ENCODE peak calls at places on chromosomes 13 and 19, in seven cellular contexts. Q is left lung, C is left ventricle myocardium inferior, R is thoracic aorta, I is Peyer's patch, A is HCT116, V is AG04450. O is an unnamed sample.

GRCh38 chr13:36841411-36841810 is 22.4 kb downstream of the RFXAP start:
- DNase-seq in V (no peak), C (no peak), Q (no peak), I (no peak), R (no peak), A (no peak), O (no peak)

GRCh38 chr19:38251564-38252051 is 4.6 kb downstream of the PPP1R14A start:
- DNase-seq in C (peak), I (no peak), Q (no peak), R (no peak), A (no peak), V (no peak), O (no peak)

GRCh38 chr19:4081441-4082129 is 14.9 kb upstream of the ZBTB7A start:
- DNase-seq in I (no peak), V (no peak), R (no peak), C (no peak), A (no peak), Q (no peak), O (no peak)

GRCh38 chr19:8483165-8483564 is 19.3 kb downstream of the PRAM1 start:
- DNase-seq in I (no peak), Q (no peak), A (no peak), C (no peak), R (no peak), V (no peak), O (no peak)

GRCh38 chr13:76975863-76976262 is 16.0 kb upstream of the CLN5 start:
- DNase-seq in I (no peak), Q (no peak), R (no peak), V (no peak), C (no peak), A (no peak), O (no peak)

GRCh38 chr19:34677386-34678084 is at the start of gene ZNF302:
- DNase-seq in C (peak), R (peak), A (peak), I (peak), V (peak), Q (peak), O (peak)

GRCh38 chr19:15672580-15673175 is at the start of gene CYP4F12:
- DNase-seq in V (no peak), Q (peak), C (peak), I (peak), R (no peak), A (peak), O (no peak)

GRCh38 chr19:6778386-6778785 is 5.9 kb downstream of the VAV1 start:
- DNase-seq in I (no peak), R (no peak), C (no peak), V (no peak), A (no peak), Q (no peak), O (no peak)

GRCh38 chr13:88704600-88705275 is 1033.6 kb downstream of the SLITRK5 start:
- DNase-seq in Q (no peak), C (no peak), V (no peak), I (no peak), A (no peak), R (no peak), O (no peak)

GRCh38 chr13:92989301-92989700 is 237.3 kb upstream of the GPC6 start:
- DNase-seq in I (no peak), V (no peak), C (no peak), R (no peak), Q (no peak), A (no peak), O (no peak)

GRCh38 chr13:107203146-107203847 is 635.4 kb upstream of the ARGLU1 start:
- DNase-seq in C (no peak), R (no peak), I (no peak), V (no peak), A (no peak), Q (no peak), O (peak)

GRCh38 chr13:105914637-105915036 is 620.8 kb downstream of the EFNB2 start:
- DNase-seq in A (no peak), V (peak), C (no peak), R (no peak), Q (no peak), I (no peak), O (no peak)

GRCh38 chr13:40292108-40292507 is 374.3 kb downstream of the FOXO1 start:
- DNase-seq in V (no peak), C (peak), Q (no peak), R (no peak), I (no peak), A (no peak), O (no peak)

GRCh38 chr19:40229484-40229883 is 3.0 kb upstream of the CCNP start:
- DNase-seq in I (no peak), C (no peak), R (no peak), V (no peak), A (no peak), Q (no peak), O (no peak)

GRCh38 chr19:55408320-55408836 is 790 bp upstream of the UBE2S start:
- DNase-seq in A (no peak), I (no peak), Q (no peak), C (no peak), V (no peak), R (no peak), O (no peak)

GRCh38 chr19:4688587-4688986 is 18.4 kb upstream of the MYDGF start:
- DNase-seq in V (no peak), R (no peak), C (no peak), Q (no peak), I (no peak), A (no peak), O (no peak)

GRCh38 chr19:6772028-6772865 is at the start of gene VAV1:
- DNase-seq in R (no peak), I (peak), A (no peak), Q (peak), C (peak), V (no peak), O (no peak)

GRCh38 chr13:20006206-20006605 is 47.7 kb downstream of the ZMYM2 start:
- DNase-seq in R (no peak), I (no peak), C (no peak), V (peak), Q (no peak), A (no peak), O (no peak)

GRCh38 chr13:28375250-28375930 is 119.5 kb downstream of the FLT1 start:
- DNase-seq in A (no peak), Q (no peak), C (no peak), R (no peak), V (no peak), I (no peak), O (peak)

GRCh38 chr19:5131031-5131865 is 162.3 kb downstream of the KDM4B start:
- DNase-seq in Q (no peak), I (peak), V (no peak), R (no peak), C (no peak), A (no peak), O (no peak)

GRCh38 chr13:53758946-53759345 is 730.3 kb downstream of the OLFM4 start:
- DNase-seq in Q (no peak), A (no peak), R (no peak), I (no peak), C (no peak), V (no peak), O (no peak)

GRCh38 chr13:98443329-98443728 is 133.6 kb downstream of the STK24 start:
- DNase-seq in V (peak), R (no peak), C (no peak), I (no peak), A (no peak), Q (no peak), O (no peak)

GRCh38 chr19:18093439-18094161 is 4.0 kb upstream of the MAST3 start:
- DNase-seq in R (no peak), A (peak), Q (no peak), V (no peak), C (no peak), I (no peak), O (peak)

GRCh38 chr19:18098891-18099622 is 1.5 kb downstream of the MAST3 start:
- DNase-seq in Q (no peak), I (peak), A (no peak), C (no peak), V (no peak), R (no peak), O (no peak)

GRCh38 chr19:18097217-18097992 is at the start of gene MAST3:
- DNase-seq in I (peak), V (no peak), Q (peak), R (no peak), A (peak), C (peak), O (peak)

GRCh38 chr19:18097993-18098890 is 664 bp downstream of the MAST3 start:
- DNase-seq in C (no peak), V (no peak), A (no peak), I (no peak), R (no peak), Q (no peak), O (no peak)

GRCh38 chr19:18096258-18096657 is 1.3 kb upstream of the MAST3 start:
- DNase-seq in A (no peak), Q (no peak), V (no peak), C (no peak), I (no peak), R (no peak), O (no peak)
- H3K4me3 ChIP-seq in A (no peak), Q (no peak), V (no peak), C (no peak), I (no peak), R (no peak), O (no peak)

DNA sequence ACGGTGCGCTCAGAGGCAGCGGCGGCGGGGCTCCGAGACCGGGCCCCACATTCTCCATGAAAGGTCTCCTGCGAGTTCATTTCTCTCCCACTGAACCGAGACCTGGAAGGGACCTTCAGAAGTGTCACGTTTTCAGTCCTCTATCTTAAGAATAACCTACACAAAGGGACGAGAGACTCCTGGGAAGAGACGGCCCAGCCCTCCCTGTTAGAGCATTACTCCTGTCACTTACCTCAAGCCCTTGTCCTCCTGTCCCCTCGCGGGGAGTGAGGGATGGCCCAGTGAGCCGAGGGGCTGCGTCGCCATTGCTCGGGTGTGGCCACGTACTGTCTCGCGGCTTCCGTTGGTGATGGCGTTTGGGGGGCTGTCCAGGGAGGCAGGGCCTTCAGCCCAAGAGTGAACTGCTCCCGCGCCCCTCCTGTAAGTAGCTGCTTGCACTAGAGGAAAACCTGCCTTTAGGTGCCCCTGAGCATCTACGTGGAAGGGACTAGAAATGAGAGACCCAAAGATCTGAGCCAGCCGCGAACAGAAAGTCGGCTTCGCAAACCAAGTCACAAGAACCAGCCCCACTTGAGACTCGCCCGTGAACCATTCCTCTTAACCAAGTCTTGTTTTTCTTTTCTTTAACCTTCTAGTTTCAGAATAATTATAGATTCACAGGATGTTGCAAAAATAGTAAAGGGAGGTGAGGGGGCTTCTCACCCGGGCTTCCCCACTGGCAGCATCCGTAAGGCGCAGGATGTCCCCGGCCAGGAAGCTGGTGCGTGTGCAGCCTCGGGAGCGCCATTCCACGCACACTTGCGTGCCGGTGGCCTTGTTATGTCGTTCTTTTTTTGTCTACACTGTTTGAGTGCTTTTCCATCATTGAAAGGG is 21.1 kb upstream of the NDUFS7 start:
- DNase-seq in I (no peak), R (no peak), A (no peak), Q (no peak), C (no peak), V (no peak), O (no peak)
- H3K27ac ChIP-seq in I (no peak), R (no peak), A (no peak), Q (no peak), C (peak), V (peak), O (no peak)

GRCh38 chr13:33543631-33544030 is 258.1 kb upstream of the STARD13 start:
- DNase-seq in R (no peak), I (no peak), V (no peak), A (no peak), C (no peak), Q (no peak), O (no peak)

GRCh38 chr13:33541962-33542308 is 256.4 kb upstream of the STARD13 start:
- DNase-seq in V (no peak), R (no peak), C (no peak), Q (no peak), A (no peak), I (no peak), O (no peak)

GRCh38 chr13:33544308-33544707 is 258.8 kb upstream of the STARD13 start:
- DNase-seq in I (no peak), Q (no peak), C (no peak), A (no peak), R (no peak), V (no peak), O (no peak)

GRCh38 chr13:33543089-33543459 is 257.5 kb upstream of the STARD13 start:
- DNase-seq in Q (no peak), I (no peak), V (no peak), R (no peak), C (no peak), A (no peak), O (no peak)

GRCh38 chr13:33542309-33543088 is 256.9 kb upstream of the STARD13 start:
- DNase-seq in C (peak), R (peak), Q (peak), V (peak), I (peak), A (peak), O (peak)
- TF ChIP-seq CTCF in C (peak), R (peak), Q (peak), V (peak), I (peak), A (peak), O (peak)

GRCh38 chr13:111005808-111006494 is 91.1 kb upstream of the ANKRD10 start:
- DNase-seq in C (peak), V (no peak), A (no peak), R (peak), Q (no peak), I (no peak), O (no peak)

GRCh38 chr13:111005364-111005763 is 90.5 kb upstream of the ANKRD10 start:
- DNase-seq in C (no peak), R (no peak), A (peak), V (no peak), Q (no peak), I (no peak), O (no peak)

GRCh38 chr13:111007209-111007608 is 92.3 kb upstream of the ANKRD10 start:
- DNase-seq in C (no peak), A (no peak), V (no peak), I (no peak), Q (no peak), R (no peak), O (no peak)

GRCh38 chr13:111008351-111008750 is 93.5 kb upstream of the ANKRD10 start:
- DNase-seq in A (no peak), I (no peak), Q (no peak), C (no peak), V (no peak), R (no peak), O (no peak)

GRCh38 chr13:111006508-111007031 is 91.7 kb upstream of the ANKRD10 start:
- DNase-seq in A (no peak), C (peak), V (no peak), R (peak), Q (peak), I (peak), O (no peak)
- H3K4me3 ChIP-seq in A (no peak), C (peak), V (no peak), R (peak), Q (no peak), I (no peak), O (no peak)

GRCh38 chr13:45086484-45086883 is 33.8 kb upstream of the GTF2F2 start:
- DNase-seq in V (no peak), A (no peak), I (no peak), C (no peak), R (no peak), Q (no peak), O (no peak)
- H3K27ac ChIP-seq in V (no peak), A (no peak), I (no peak), C (no peak), R (no peak), Q (no peak), O (no peak)

DNA sequence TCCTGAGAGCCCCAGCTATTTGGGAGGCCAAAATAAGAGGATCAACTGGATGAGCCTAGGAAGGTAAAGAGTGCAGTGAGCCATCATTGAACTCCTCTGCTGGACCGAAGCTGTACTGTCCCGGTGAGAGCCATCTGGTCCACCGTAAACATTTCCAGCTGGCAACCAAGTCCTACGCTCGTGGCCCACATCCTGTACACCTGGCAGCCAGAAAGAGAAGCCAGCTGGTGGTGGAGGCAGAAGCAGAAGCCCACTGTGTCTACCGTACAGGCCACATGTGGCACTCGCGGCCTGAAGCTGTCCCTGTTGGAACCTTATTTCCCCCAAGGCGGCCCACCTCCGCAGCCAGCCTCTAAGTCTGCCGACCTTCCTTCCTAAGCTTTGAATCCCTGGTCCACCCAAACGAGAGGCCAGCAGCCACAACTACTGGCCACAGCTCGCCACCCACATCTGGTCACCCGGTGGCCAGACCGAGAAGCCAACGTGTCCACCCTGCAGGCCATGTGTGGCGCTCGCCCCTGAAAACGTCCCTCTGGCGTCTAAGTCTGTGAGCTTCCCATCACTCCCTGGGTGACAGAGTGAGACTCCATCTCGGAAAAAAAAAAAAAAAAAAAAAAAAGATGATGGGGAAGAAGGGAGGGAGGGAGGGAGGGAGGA is 14.2 kb upstream of the ZNF91 start:
- DNase-seq in I (peak), A (no peak), R (no peak), V (no peak), Q (no peak), C (no peak), O (no peak)
- TF ChIP-seq CTCF in I (no peak), A (no peak), R (no peak), V (no peak), Q (no peak), C (no peak), O (no peak)

GRCh38 chr19:57786906-57787305 is 17.4 kb downstream of the ZNF586 start:
- DNase-seq in C (no peak), R (no peak), Q (no peak), I (no peak), A (no peak), V (no peak), O (no peak)
- H3K4me3 ChIP-seq in C (no peak), R (no peak), Q (no peak), I (no peak), A (no peak), V (no peak), O (no peak)

GRCh38 chr13:25215253-25215575 is 43.1 kb upstream of the AMER2 start:
- DNase-seq in C (no peak), A (no peak), V (no peak), Q (no peak), I (no peak), R (no peak), O (no peak)

GRCh38 chr13:25213716-25214115 is 41.6 kb upstream of the AMER2 start:
- DNase-seq in A (no peak), C (no peak), I (no peak), R (no peak), Q (no peak), V (no peak), O (no peak)

GRCh38 chr13:25214371-25215252 is 42.5 kb upstream of the AMER2 start:
- DNase-seq in Q (no peak), V (no peak), I (no peak), R (no peak), C (no peak), A (no peak), O (no peak)

GRCh38 chr13:25207291-25207690 is 35.2 kb upstream of the AMER2 start:
- DNase-seq in A (no peak), I (no peak), Q (no peak), C (no peak), V (no peak), R (no peak), O (peak)

DNA sequence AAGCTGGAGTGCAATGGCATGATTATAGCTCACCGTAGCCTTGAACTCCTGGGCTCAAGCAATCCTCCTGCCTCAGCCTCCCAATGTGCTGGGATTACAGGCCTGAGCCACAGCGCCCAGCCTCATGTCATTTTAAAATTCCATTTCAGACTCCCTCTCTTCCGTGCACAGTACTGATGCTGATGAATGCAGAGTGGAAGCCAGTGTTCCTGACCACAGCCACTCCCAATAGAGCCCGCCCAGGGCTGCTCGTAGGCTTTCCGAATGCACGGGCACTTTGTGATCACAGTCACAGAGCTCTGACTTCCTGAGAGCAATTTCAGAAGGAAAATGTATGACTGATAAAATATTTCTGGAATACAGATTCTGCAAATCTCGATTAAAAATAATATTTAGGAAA is 38.8 kb upstream of the AMER2 start:
- DNase-seq in R (no peak), C (no peak), V (no peak), Q (no peak), I (no peak), A (no peak), O (no peak)
- H3K27ac ChIP-seq in R (no peak), C (no peak), V (no peak), Q (no peak), I (no peak), A (no peak), O (no peak)

GRCh38 chr19:43662487-43662886 is 7.5 kb downstream of the PLAUR start:
- DNase-seq in V (no peak), C (no peak), R (no peak), I (no peak), A (no peak), Q (no peak), O (peak)
- TF ChIP-seq CTCF in V (peak), C (peak), R (no peak), I (no peak), A (peak), Q (no peak), O (peak)

O was measured in WERI-Rb-1.